ENCODE peak calls at places on chromosomes 6 and 20, in five cellular contexts. L, K, P, N and F are unnamed samples. For H3K4me1 and H3K36me3, the result is how much of the 10 kb centered on the place peaks cover.

GRCh38 chr6:136547336-136547735 is 2.9 kb downstream of the MAP7 start:
- DNase-seq in K (no peak), N (no peak), L (no peak), P (peak), F (no peak)

GRCh38 chr6:7721654-7722053 is 4.2 kb upstream of the BMP6 start:
- DNase-seq in K (no peak), P (no peak), L (no peak), N (no peak), F (no peak)

GRCh38 chr20:62555642-62556420 is 80.0 kb upstream of the GATA5 start:
- DNase-seq in P (no peak), N (no peak), K (no peak), L (no peak), F (no peak)

GRCh38 chr6:167543602-167544506 is 219.0 kb downstream of the TTLL2 start:
- DNase-seq in N (peak), K (no peak), P (peak), L (no peak), F (peak)

GRCh38 chr6:33416386-33417126 is 1.4 kb downstream of the CUTA start:
- DNase-seq in N (no peak), K (no peak), L (no peak), P (no peak), F (no peak)

GRCh38 chr20:53023717-53024116 is 51.6 kb downstream of the TSHZ2 start:
- DNase-seq in N (no peak), L (no peak), P (peak), K (no peak), F (no peak)

GRCh38 chr6:2450546-2450945 is 205.1 kb upstream of the GMDS start:
- DNase-seq in K (no peak), N (peak), P (no peak), L (no peak), F (no peak)

GRCh38 chr6:124999105-124999764 is 37.0 kb downstream of the RNF217 start:
- DNase-seq in N (peak), P (peak), K (no peak), L (no peak), F (no peak)

GRCh38 chr6:91273729-91274128 is 686.9 kb upstream of the MAP3K7 start:
- DNase-seq in K (no peak), L (no peak), P (no peak), N (peak), F (no peak)

GRCh38 chr6:144268821-144269220 is 16.3 kb upstream of the UTRN start:
- DNase-seq in K (no peak), N (no peak), P (no peak), L (no peak), F (no peak)

GRCh38 chr6:36118550-36119107 is 11.7 kb upstream of the MAPK13 start:
- DNase-seq in N (peak), P (peak), L (peak), K (peak), F (no peak)

GRCh38 chr20:59010321-59010994 is 3.4 kb upstream of the CTSZ start:
- DNase-seq in P (peak), L (no peak), N (peak), K (no peak), F (peak)

GRCh38 chr6:134046054-134046453 is 6.4 kb downstream of the SLC2A12 start:
- DNase-seq in P (peak), L (no peak), K (no peak), N (no peak), F (no peak)

GRCh38 chr6:134910596-134910935 is 39.3 kb downstream of the ALDH8A1 start:
- DNase-seq in K (no peak), P (peak), L (no peak), N (no peak), F (no peak)

GRCh38 chr6:71933881-71934280 is 47.5 kb downstream of the RIMS1 start:
- DNase-seq in N (no peak), P (no peak), K (no peak), L (no peak), F (no peak)

GRCh38 chr20:50346372-50347347 is 156.0 kb downstream of the CEBPB start:
- DNase-seq in K (no peak), N (peak), L (no peak), P (peak), F (peak)

GRCh38 chr6:162108041-162108440 is 619.5 kb downstream of the PRKN start:
- DNase-seq in L (no peak), P (no peak), K (no peak), N (no peak), F (no peak)

GRCh38 chr6:142570221-142570671 is 268.4 kb downstream of the ADGRG6 start:
- DNase-seq in P (peak), N (no peak), L (no peak), K (no peak), F (no peak)

GRCh38 chr6:104860221-104860620 is 502 bp upstream of the HACE1 start:
- DNase-seq in K (no peak), P (no peak), N (peak), L (no peak), F (no peak)

GRCh38 chr20:19095762-19096161 is 116.7 kb upstream of the SLC24A3 start:
- DNase-seq in L (no peak), N (peak), P (no peak), K (no peak), F (no peak)

GRCh38 chr20:2707353-2708072 is 14.9 kb downstream of the EBF4 start:
- DNase-seq in P (no peak), K (no peak), L (no peak), N (no peak), F (no peak)

GRCh38 chr20:10679269-10679668 is 5.5 kb upstream of the JAG1 start:
- DNase-seq in P (peak), K (no peak), L (no peak), N (no peak), F (no peak)

GRCh38 chr6:55882731-55883595 is 7.6 kb upstream of the BMP5 start:
- DNase-seq in K (no peak), L (no peak), P (peak), N (no peak), F (no peak)

GRCh38 chr6:56490994-56491393 is 151.7 kb downstream of the DST start:
- DNase-seq in P (peak), L (no peak), K (no peak), N (no peak), F (no peak)

GRCh38 chr6:17265570-17265969 is 15.6 kb upstream of the RBM24 start:
- DNase-seq in P (no peak), L (no peak), K (no peak), N (no peak), F (no peak)

GRCh38 chr6:110528051-110528929 is 51.9 kb upstream of the SLC22A16 start:
- DNase-seq in N (peak), P (peak), L (peak), K (peak), F (no peak)

GRCh38 chr6:149136913-149137286 is 180.6 kb upstream of the TAB2 start:
- DNase-seq in K (no peak), P (no peak), N (no peak), L (no peak), F (no peak)

GRCh38 chr6:138455746-138456392 is 43.4 kb downstream of the NHSL1 start:
- DNase-seq in P (peak), L (no peak), K (peak), N (peak), F (no peak)

GRCh38 chr6:33857301-33858052 is 53.7 kb upstream of the MLN start:
- DNase-seq in L (no peak), N (no peak), P (no peak), K (no peak), F (no peak)

GRCh38 chr6:81093046-81093445 is 659.4 kb downstream of the TENT5A start:
- DNase-seq in P (no peak), N (no peak), K (no peak), L (no peak), F (no peak)

GRCh38 chr20:17059465-17059864 is 167.4 kb upstream of the PCSK2 start:
- DNase-seq in P (peak), L (no peak), N (no peak), K (no peak), F (no peak)

GRCh38 chr6:162344935-162345599 is 382.5 kb downstream of the PRKN start:
- DNase-seq in K (no peak), N (no peak), P (peak), L (no peak), F (no peak)

GRCh38 chr6:155224618-155225017 is 39.2 kb upstream of the CLDN20 start:
- DNase-seq in P (peak), N (no peak), L (no peak), K (no peak), F (no peak)

GRCh38 chr6:106087548-106088325 is 1.6 kb downstream of the PRDM1 start:
- DNase-seq in K (no peak), N (peak), L (no peak), P (peak), F (peak)

GRCh38 chr6:21281366-21281765 is 312.2 kb upstream of the SOX4 start:
- DNase-seq in L (no peak), N (no peak), K (no peak), P (peak), F (no peak)
- H3K4me1 ChIP-seq in L (under half), N (under half), K (under half), P (under half), F (under half)

DNA sequence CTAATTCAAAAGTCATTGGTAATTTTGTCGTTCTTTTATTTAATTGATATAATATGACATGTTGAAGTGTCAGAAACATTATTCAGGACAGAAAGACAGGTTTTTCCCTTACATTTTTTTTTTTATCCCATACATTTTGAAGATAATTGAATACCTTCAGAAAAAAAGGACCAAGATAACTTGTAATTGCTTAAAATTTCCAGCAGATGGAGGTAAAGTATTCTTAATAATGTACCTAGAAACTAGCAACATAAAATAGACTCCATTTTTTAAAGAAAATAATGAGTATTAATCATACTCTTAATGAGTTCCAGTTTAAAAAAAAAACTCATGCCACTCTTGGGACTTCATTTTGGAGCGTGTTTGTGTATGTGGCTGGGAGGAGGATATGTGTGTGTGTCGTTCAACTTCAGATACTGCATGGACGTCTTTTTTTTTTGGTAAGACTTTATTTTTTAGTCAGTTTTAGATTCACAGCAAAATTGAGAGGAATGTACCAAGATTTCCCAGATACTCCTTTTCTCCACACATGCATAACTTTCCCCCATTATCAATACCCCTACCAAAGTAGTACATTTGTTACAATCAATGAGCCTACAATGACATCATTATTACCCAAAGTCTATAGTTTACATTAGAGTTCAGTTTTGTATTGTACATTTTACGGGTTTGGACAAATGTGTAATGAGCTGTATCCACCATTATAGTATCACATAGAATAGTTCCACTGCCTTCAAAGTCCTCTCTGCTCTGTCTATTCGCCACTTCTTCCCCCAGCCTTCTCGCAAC is 79.4 kb downstream of the ROS1 start:
- DNase-seq in K (peak), N (no peak), P (peak), L (no peak), F (no peak)
- H3K4me3 ChIP-seq in K (no peak), N (no peak), P (no peak), L (no peak), F (peak)

GRCh38 chr6:164812706-164813105 is 496.7 kb downstream of the C6orf118 start:
- DNase-seq in L (no peak), K (no peak), N (no peak), P (no peak), F (no peak)

DNA sequence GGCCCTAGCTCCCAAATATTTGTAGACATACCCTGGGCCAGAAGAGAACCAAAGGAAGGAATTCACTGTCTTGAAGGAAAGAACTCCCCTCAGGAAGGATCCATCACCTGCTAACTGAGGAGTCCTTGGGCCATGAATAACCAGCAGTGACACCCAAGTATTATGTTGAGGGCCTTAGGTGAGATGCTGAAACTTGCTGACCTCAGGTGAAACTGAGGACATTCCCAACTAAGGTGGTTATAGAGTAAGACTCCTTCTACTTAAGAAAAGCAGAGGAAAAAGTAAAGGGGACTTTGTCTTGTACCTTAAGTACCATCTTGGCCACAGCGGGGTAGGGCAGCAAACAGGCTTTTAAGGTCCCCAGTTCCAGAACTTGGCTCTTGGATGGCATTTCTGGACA is 491.7 kb downstream of the C6orf118 start:
- DNase-seq in L (no peak), K (no peak), N (no peak), P (no peak), F (no peak)
- H3K36me3 ChIP-seq in L (under half), K (under half), N (under half), P (under half), F (under half)

DNA sequence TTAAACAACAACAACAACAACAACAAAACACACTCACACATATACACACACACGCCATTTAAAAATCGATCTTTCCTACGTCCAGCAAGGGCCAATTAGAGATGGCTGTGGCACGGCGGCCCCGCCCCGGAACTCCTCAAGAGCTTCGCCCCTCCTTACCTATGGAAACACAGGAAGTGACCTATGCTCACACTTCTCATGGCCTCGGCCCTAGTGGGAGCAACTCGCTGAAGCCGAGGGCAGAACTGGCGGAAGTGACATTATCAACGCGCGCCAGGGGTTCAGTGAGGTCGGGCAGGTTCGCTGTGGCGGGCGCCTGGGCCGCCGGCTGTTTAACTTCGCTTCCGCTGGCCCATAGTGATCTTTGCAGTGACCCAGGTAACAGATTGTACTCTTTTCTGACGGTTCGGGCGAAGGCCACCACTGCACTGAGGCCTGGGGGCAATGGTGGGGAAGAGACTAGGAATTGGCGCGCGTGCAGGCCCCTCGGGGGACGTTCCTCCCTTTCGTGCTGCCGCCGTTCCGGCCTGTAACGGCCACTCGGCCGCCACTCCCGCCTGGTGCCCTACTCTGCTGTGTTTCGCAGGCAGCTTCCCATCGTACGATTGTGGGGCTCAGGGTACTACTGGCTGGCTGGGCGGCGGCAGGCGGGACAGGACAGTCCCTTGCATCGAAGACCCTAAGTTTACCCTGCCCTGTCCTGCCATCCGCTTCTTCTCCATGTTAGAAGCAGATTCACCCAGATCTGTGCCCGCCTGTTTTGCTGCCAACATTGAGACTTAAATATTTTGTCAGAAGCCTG is at the start of gene TBP:
- DNase-seq in L (peak), N (peak), P (peak), K (peak), F (peak)
- H3K4me1 ChIP-seq in L (under half), N (under half), P (under half), K (half or more), F (under half)